ENCODE peak calls at places on chromosomes 4 and X, in eight cellular contexts. I, F, O, C, Q, N, T and K are unnamed samples.

GRCh38 chrX:66632473-66632872 is 6.4 kb downstream of the EDA2R start:
- DNase-seq in I (no peak), F (no peak), O (no peak), C (no peak), Q (no peak), N (no peak), T (peak; percentile 61), K (no peak)

GRCh38 chr4:38334791-38335190 is 329.2 kb upstream of the KLF3 start:
- DNase-seq in I (no peak), F (no peak), O (no peak), C (no peak), Q (no peak), N (no peak), T (no peak), K (no peak)

GRCh38 chrX:85327060-85327333 is 52.5 kb downstream of the POF1B start:
- DNase-seq in I (no peak), F (no peak), O (no peak), C (no peak), Q (no peak), N (no peak), T (no peak), K (no peak)

GRCh38 chr4:139188648-139189416 is 11.8 kb upstream of the ELF2 start:
- DNase-seq in I (no peak), F (no peak), O (no peak), C (peak; percentile 21), Q (no peak), N (peak; percentile 24), T (no peak), K (peak; percentile 31)

GRCh38 chr4:7719354-7720174 is 220.1 kb downstream of the AFAP1 start:
- DNase-seq in I (peak; percentile 42), F (peak; percentile 68), O (peak; percentile 23), C (no peak), Q (peak; percentile 99), N (peak; percentile 33), T (peak; percentile 57), K (peak; percentile 11)

GRCh38 chr4:168551211-168551610 is 54.4 kb downstream of the PALLD start:
- DNase-seq in I (no peak), F (no peak), O (no peak), C (no peak), Q (no peak), N (no peak), T (peak; percentile 94), K (no peak)

GRCh38 chrX:30246769-30247489 is at the start of gene MAGEB1:
- DNase-seq in I (no peak), F (no peak), O (no peak), C (no peak), Q (no peak), N (no peak), T (no peak), K (no peak)

GRCh38 chr4:38318737-38319455 is 345.1 kb upstream of the KLF3 start:
- DNase-seq in I (peak; percentile 94), F (peak; percentile 55), O (peak; percentile 62), C (peak; percentile 98), Q (peak; percentile 65), N (peak; percentile 85), T (peak; percentile 98), K (peak; percentile 99)

GRCh38 chrX:19758536-19758935 is 128.9 kb downstream of the SH3KBP1 start:
- DNase-seq in I (no peak), F (no peak), O (no peak), C (no peak), Q (no peak), N (no peak), T (peak; percentile 43), K (peak; percentile 38)

GRCh38 chr4:73742776-73743175 is 2.4 kb downstream of the CXCL8 start:
- DNase-seq in I (peak; percentile 32), F (no peak), O (no peak), C (no peak), Q (no peak), N (no peak), T (no peak), K (no peak)

GRCh38 chr4:139200102-139200501 is 23.1 kb upstream of the ELF2 start:
- DNase-seq in I (no peak), F (no peak), O (no peak), C (no peak), Q (no peak), N (no peak), T (no peak), K (no peak)

GRCh38 chr4:99635601-99636000 is 22.0 kb downstream of the C4orf54 start:
- DNase-seq in I (no peak), F (no peak), O (no peak), C (no peak), Q (no peak), N (no peak), T (peak; percentile 18), K (no peak)

GRCh38 chr4:173025131-173025530 is 143.5 kb upstream of the GALNT7 start:
- DNase-seq in I (peak; percentile 76), F (peak; percentile 20), O (peak; percentile 23), C (peak; percentile 67), Q (peak; percentile 39), N (peak; percentile 55), T (peak; percentile 77), K (peak; percentile 61)

GRCh38 chr4:30866907-30867306 is 146.7 kb downstream of the PCDH7 start:
- DNase-seq in I (no peak), F (no peak), O (no peak), C (peak; percentile 10), Q (no peak), N (no peak), T (no peak), K (no peak)

GRCh38 chr4:93827272-93827947 is 1.1 kb upstream of the ATOH1 start:
- DNase-seq in I (no peak), F (no peak), O (no peak), C (no peak), Q (no peak), N (no peak), T (no peak), K (no peak)

GRCh38 chrX:18426004-18426320 is 554 bp downstream of the CDKL5 start:
- DNase-seq in I (no peak), F (no peak), O (peak; percentile 2), C (no peak), Q (peak; percentile 3), N (no peak), T (peak; percentile 16), K (no peak)

GRCh38 chrX:100654256-100654655 is 10.3 kb downstream of the SRPX2 start:
- DNase-seq in I (peak; percentile 63), F (no peak), O (no peak), C (peak; percentile 50), Q (no peak), N (no peak), T (peak; percentile 54), K (no peak)

GRCh38 chr4:99248714-99249113 is 29.7 kb upstream of the ADH6 start:
- DNase-seq in I (no peak), F (no peak), O (no peak), C (no peak), Q (no peak), N (no peak), T (peak; percentile 3), K (no peak)

GRCh38 chr4:128335541-128335940 is 47.9 kb upstream of the PGRMC2 start:
- DNase-seq in I (no peak), F (no peak), O (no peak), C (no peak), Q (no peak), N (no peak), T (no peak), K (no peak)

GRCh38 chrX:40249582-40249981 is 151.8 kb upstream of the BCOR start:
- DNase-seq in I (no peak), F (no peak), O (no peak), C (no peak), Q (no peak), N (no peak), T (no peak), K (no peak)

GRCh38 chrX:95666056-95666455 is 1018.6 kb upstream of the DIAPH2 start:
- DNase-seq in I (no peak), F (no peak), O (no peak), C (no peak), Q (no peak), N (no peak), T (no peak), K (no peak)

GRCh38 chr4:94690851-94691254 is 66.9 kb upstream of the BMPR1B start:
- DNase-seq in I (peak; percentile 79), F (no peak), O (no peak), C (no peak), Q (no peak), N (no peak), T (peak; percentile 56), K (peak; percentile 27)

GRCh38 chrX:2299871-2300270 is 200.9 kb downstream of the DHRSX start:
- DNase-seq in I (no peak), F (no peak), O (no peak), C (no peak), Q (no peak), N (peak; percentile 34), T (no peak), K (no peak)

GRCh38 chr4:7786517-7786916 is 153.1 kb downstream of the AFAP1 start:
- DNase-seq in I (no peak), F (no peak), O (no peak), C (no peak), Q (no peak), N (no peak), T (no peak), K (no peak)

GRCh38 chr4:25903905-25904747 is 9.9 kb upstream of the SMIM20 start:
- DNase-seq in I (no peak), F (no peak), O (no peak), C (no peak), Q (no peak), N (peak; percentile 53), T (peak; percentile 55), K (no peak)

GRCh38 chrX:115649461-115650063 is 88.6 kb downstream of the PLS3 start:
- DNase-seq in I (no peak), F (no peak), O (no peak), C (no peak), Q (no peak), N (no peak), T (no peak), K (no peak)

GRCh38 chr4:104983615-104984179 is 163.0 kb upstream of the TET2 start:
- DNase-seq in I (no peak), F (no peak), O (no peak), C (no peak), Q (no peak), N (no peak), T (no peak), K (no peak)

GRCh38 chrX:55135171-55135570 is 46.4 kb downstream of the PAGE2 start:
- DNase-seq in I (peak; percentile 40), F (peak; percentile 20), O (no peak), C (peak; percentile 29), Q (peak; percentile 2), N (peak; percentile 2), T (peak; percentile 47), K (peak; percentile 38)

GRCh38 chr4:76430519-76431388 is 4.3 kb upstream of the SHROOM3 start:
- DNase-seq in I (peak; percentile 64), F (no peak), O (no peak), C (peak; percentile 41), Q (peak; percentile 23), N (peak; percentile 37), T (peak; percentile 63), K (peak; percentile 39)

GRCh38 chr4:122898370-122899150 is 23.8 kb downstream of the NUDT6 start:
- DNase-seq in I (peak; percentile 77), F (no peak), O (no peak), C (peak; percentile 85), Q (no peak), N (peak; percentile 6), T (peak; percentile 97), K (peak; percentile 63)

GRCh38 chr4:128553665-128554515 is 255.6 kb upstream of the JADE1 start:
- DNase-seq in I (no peak), F (no peak), O (no peak), C (no peak), Q (no peak), N (no peak), T (no peak), K (peak; percentile 27)

GRCh38 chr4:123744664-123745290 is 348.2 kb downstream of the SPRY1 start:
- DNase-seq in I (no peak), F (no peak), O (no peak), C (no peak), Q (no peak), N (no peak), T (no peak), K (no peak)